ENCODE peak calls at places on chromosome 15, in ten cellular contexts. W, B, V, Z, J, C, H, Y, M and A are unnamed samples.

GRCh38 chr15:90018216-90018831 is 17.2 kb downstream of the ZNF710 start:
- DNase-seq in W (no peak), B (no peak), V (no peak), Z (no peak), J (no peak), C (no peak), H (no peak), Y (no peak), M (no peak), A (no peak)

GRCh38 chr15:33021806-33022389 is 172.6 kb downstream of the FMN1 start:
- DNase-seq in W (no peak), B (peak), V (peak), Z (no peak), J (peak), C (peak), H (peak), Y (peak), M (no peak), A (peak)

GRCh38 chr15:46034755-46035154 is 399.9 kb downstream of the SQOR start:
- DNase-seq in W (no peak), B (no peak), V (no peak), Z (no peak), J (no peak), C (no peak), H (no peak), Y (no peak), M (no peak), A (no peak)

GRCh38 chr15:39320886-39321285 is 260.0 kb upstream of the THBS1 start:
- DNase-seq in W (no peak), B (no peak), V (no peak), Z (no peak), J (no peak), C (no peak), H (no peak), Y (no peak), M (no peak), A (no peak)

GRCh38 chr15:79779739-79780138 is 117.1 kb downstream of the MTHFS start:
- DNase-seq in W (no peak), B (no peak), V (no peak), Z (no peak), J (no peak), C (no peak), H (peak), Y (no peak), M (no peak), A (no peak)

GRCh38 chr15:76258460-76258859 is 52.8 kb downstream of the ETFA start:
- DNase-seq in W (no peak), B (no peak), V (no peak), Z (no peak), J (no peak), C (no peak), H (no peak), Y (no peak), M (no peak), A (no peak)

GRCh38 chr15:63603516-63603915 is 6.3 kb downstream of the FBXL22 start:
- DNase-seq in W (no peak), B (no peak), V (no peak), Z (no peak), J (no peak), C (no peak), H (no peak), Y (no peak), M (no peak), A (no peak)

GRCh38 chr15:67124111-67124510 is 58.7 kb downstream of the SMAD3 start:
- DNase-seq in W (no peak), B (no peak), V (no peak), Z (no peak), J (no peak), C (no peak), H (no peak), Y (no peak), M (no peak), A (no peak)

GRCh38 chr15:70339551-70340517 is 242.1 kb upstream of the TLE3 start:
- DNase-seq in W (no peak), B (no peak), V (no peak), Z (no peak), J (no peak), C (no peak), H (no peak), Y (no peak), M (peak), A (peak)

GRCh38 chr15:33283603-33284002 is 27.2 kb upstream of the RYR3 start:
- DNase-seq in W (no peak), B (no peak), V (no peak), Z (no peak), J (no peak), C (no peak), H (no peak), Y (no peak), M (no peak), A (no peak)

GRCh38 chr15:51375966-51376640 is 34.6 kb downstream of the GLDN start:
- DNase-seq in W (no peak), B (no peak), V (no peak), Z (no peak), J (peak), C (no peak), H (no peak), Y (no peak), M (no peak), A (no peak)

GRCh38 chr15:90161946-90162345 is 39.2 kb upstream of the SEMA4B start:
- DNase-seq in W (no peak), B (no peak), V (no peak), Z (no peak), J (peak), C (no peak), H (peak), Y (no peak), M (no peak), A (no peak)

GRCh38 chr15:41233367-41233771 is 2.3 kb downstream of the CHP1 start:
- DNase-seq in W (no peak), B (no peak), V (peak), Z (no peak), J (peak), C (peak), H (no peak), Y (no peak), M (no peak), A (no peak)

GRCh38 chr15:101376615-101377395 is 81.8 kb upstream of the SNRPA1 start:
- DNase-seq in W (no peak), B (no peak), V (no peak), Z (no peak), J (no peak), C (no peak), H (no peak), Y (no peak), M (no peak), A (no peak)

GRCh38 chr15:80693682-80694623 is 1.2 kb upstream of the ABHD17C start:
- DNase-seq in W (no peak), B (no peak), V (no peak), Z (no peak), J (no peak), C (no peak), H (peak), Y (peak), M (no peak), A (no peak)

GRCh38 chr15:71138473-71138872 is 23.2 kb downstream of the THSD4 start:
- DNase-seq in W (no peak), B (no peak), V (no peak), Z (no peak), J (no peak), C (no peak), H (no peak), Y (no peak), M (no peak), A (no peak)

GRCh38 chr15:36254446-36254845 is 325.0 kb upstream of the CDIN1 start:
- DNase-seq in W (no peak), B (no peak), V (peak), Z (no peak), J (no peak), C (no peak), H (no peak), Y (no peak), M (no peak), A (no peak)

GRCh38 chr15:86609275-86609674 is 529.6 kb downstream of the AGBL1 start:
- DNase-seq in W (no peak), B (no peak), V (no peak), Z (no peak), J (no peak), C (no peak), H (no peak), Y (no peak), M (no peak), A (no peak)

GRCh38 chr15:86664581-86664980 is 584.9 kb downstream of the AGBL1 start:
- DNase-seq in W (no peak), B (no peak), V (no peak), Z (no peak), J (no peak), C (no peak), H (no peak), Y (no peak), M (no peak), A (no peak)

GRCh38 chr15:101504866-101505609 is 15.5 kb upstream of the PCSK6 start:
- DNase-seq in W (no peak), B (no peak), V (no peak), Z (no peak), J (no peak), C (no peak), H (no peak), Y (no peak), M (no peak), A (no peak)

GRCh38 chr15:99424978-99425665 is 140.7 kb upstream of the MEF2A start:
- DNase-seq in W (no peak), B (peak), V (peak), Z (peak), J (no peak), C (peak), H (peak), Y (peak), M (no peak), A (no peak)

GRCh38 chr15:68507447-68507846 is 71.3 kb upstream of the CORO2B start:
- DNase-seq in W (no peak), B (no peak), V (no peak), Z (no peak), J (no peak), C (no peak), H (no peak), Y (no peak), M (no peak), A (no peak)

GRCh38 chr15:57376695-57377477 is 581 bp downstream of the CGNL1 start:
- DNase-seq in W (no peak), B (peak), V (peak), Z (no peak), J (no peak), C (peak), H (no peak), Y (peak), M (peak), A (no peak)

GRCh38 chr15:47185222-47185800 is 532.0 kb upstream of the SEMA6D start:
- DNase-seq in W (no peak), B (no peak), V (no peak), Z (no peak), J (no peak), C (no peak), H (no peak), Y (no peak), M (no peak), A (no peak)

GRCh38 chr15:70488002-70488605 is 275.3 kb downstream of the UACA start:
- DNase-seq in W (peak), B (peak), V (peak), Z (peak), J (peak), C (peak), H (peak), Y (peak), M (peak), A (peak)